ENCODE peak calls at places on chromosomes 11 and 22, in seven cellular contexts. One of them, this sample, is unnamed. For H3K9me3, the result is how much of the 10 kb centered on the place peaks cover.

GRCh38 chr11:31798057-31799035 is 12.8 kb downstream of the PAX6 start:
- DNase-seq in body of pancreas: no peak
- DNase-seq in lung: no peak
- DNase-seq in GM23248: peak
- DNase-seq in left lung: peak
- DNase-seq in ovary: no peak
- DNase-seq in gastrocnemius medialis: no peak
- DNase-seq in this sample: no peak

GRCh38 chr22:45427114-45427513 is 13.6 kb downstream of the RIBC2 start:
- DNase-seq in lung: no peak
- DNase-seq in left lung: no peak
- DNase-seq in gastrocnemius medialis: no peak
- DNase-seq in body of pancreas: no peak
- DNase-seq in ovary: no peak
- DNase-seq in GM23248: no peak
- DNase-seq in this sample: no peak

GRCh38 chr22:37400719-37401118 is 26.6 kb downstream of the ELFN2 start:
- DNase-seq in ovary: no peak
- DNase-seq in GM23248: no peak
- DNase-seq in body of pancreas: no peak
- DNase-seq in left lung: no peak
- DNase-seq in gastrocnemius medialis: no peak
- DNase-seq in lung: peak
- DNase-seq in this sample: no peak

GRCh38 chr11:67261942-67262681 is 4.2 kb upstream of the GRK2 start:
- DNase-seq in ovary: peak
- DNase-seq in lung: no peak
- DNase-seq in GM23248: no peak
- DNase-seq in body of pancreas: peak
- DNase-seq in gastrocnemius medialis: no peak
- DNase-seq in left lung: peak
- DNase-seq in this sample: no peak

GRCh38 chr11:90134420-90135003 is at the start of gene NAALAD2:
- DNase-seq in body of pancreas: peak
- DNase-seq in gastrocnemius medialis: peak
- DNase-seq in lung: peak
- DNase-seq in ovary: peak
- DNase-seq in GM23248: peak
- DNase-seq in left lung: peak
- DNase-seq in this sample: no peak

GRCh38 chr22:43985532-43985931 is 30.3 kb downstream of the SAMM50 start:
- DNase-seq in left lung: no peak
- DNase-seq in lung: no peak
- DNase-seq in body of pancreas: no peak
- DNase-seq in ovary: peak
- DNase-seq in gastrocnemius medialis: peak
- DNase-seq in GM23248: no peak
- DNase-seq in this sample: no peak

GRCh38 chr11:5809905-5810792 is 1.4 kb downstream of the OR52N2 start:
- DNase-seq in gastrocnemius medialis: no peak
- DNase-seq in body of pancreas: no peak
- DNase-seq in GM23248: no peak
- DNase-seq in ovary: no peak
- DNase-seq in lung: no peak
- DNase-seq in left lung: no peak
- DNase-seq in this sample: no peak

GRCh38 chr22:30905696-30906341 is 62.8 kb downstream of the MORC2 start:
- DNase-seq in GM23248: no peak
- DNase-seq in body of pancreas: no peak
- DNase-seq in left lung: no peak
- DNase-seq in ovary: no peak
- DNase-seq in gastrocnemius medialis: no peak
- DNase-seq in lung: no peak
- DNase-seq in this sample: no peak

GRCh38 chr22:50435701-50436115 is 39.1 kb downstream of the SBF1 start:
- DNase-seq in gastrocnemius medialis: no peak
- DNase-seq in lung: no peak
- DNase-seq in left lung: peak
- DNase-seq in body of pancreas: no peak
- DNase-seq in GM23248: no peak
- DNase-seq in ovary: no peak
- DNase-seq in this sample: no peak

GRCh38 chr11:83120328-83120727 is 36.6 kb upstream of the PCF11 start:
- DNase-seq in body of pancreas: no peak
- DNase-seq in ovary: no peak
- DNase-seq in GM23248: peak
- DNase-seq in gastrocnemius medialis: no peak
- DNase-seq in left lung: no peak
- DNase-seq in lung: no peak
- DNase-seq in this sample: no peak

GRCh38 chr11:78127408-78127807 is 12.0 kb downstream of the ALG8 start:
- DNase-seq in body of pancreas: no peak
- DNase-seq in GM23248: no peak
- DNase-seq in lung: no peak
- DNase-seq in ovary: no peak
- DNase-seq in gastrocnemius medialis: no peak
- DNase-seq in left lung: no peak
- DNase-seq in this sample: no peak
- H3K9me3 ChIP-seq in body of pancreas: under half
- H3K9me3 ChIP-seq in GM23248: under half
- H3K9me3 ChIP-seq in lung: under half
- H3K9me3 ChIP-seq in ovary: under half
- H3K9me3 ChIP-seq in gastrocnemius medialis: under half
- H3K9me3 ChIP-seq in left lung: under half
- H3K9me3 ChIP-seq in this sample: under half

GRCh38 chr11:69686856-69687255 is 11.7 kb upstream of the LTO1 start:
- DNase-seq in lung: no peak
- DNase-seq in gastrocnemius medialis: no peak
- DNase-seq in left lung: no peak
- DNase-seq in ovary: no peak
- DNase-seq in GM23248: no peak
- DNase-seq in body of pancreas: no peak
- DNase-seq in this sample: no peak

GRCh38 chr11:69686452-69686851 is 11.3 kb upstream of the LTO1 start:
- DNase-seq in gastrocnemius medialis: no peak
- DNase-seq in body of pancreas: no peak
- DNase-seq in ovary: no peak
- DNase-seq in lung: no peak
- DNase-seq in left lung: no peak
- DNase-seq in GM23248: no peak
- DNase-seq in this sample: no peak

GRCh38 chr11:69684651-69685050 is 9.5 kb upstream of the LTO1 start:
- DNase-seq in GM23248: no peak
- DNase-seq in left lung: no peak
- DNase-seq in gastrocnemius medialis: no peak
- DNase-seq in body of pancreas: no peak
- DNase-seq in ovary: no peak
- DNase-seq in lung: no peak
- DNase-seq in this sample: no peak

GRCh38 chr11:69683764-69684333 is 8.7 kb upstream of the LTO1 start:
- DNase-seq in ovary: no peak
- DNase-seq in lung: no peak
- DNase-seq in GM23248: peak
- DNase-seq in body of pancreas: no peak
- DNase-seq in left lung: no peak
- DNase-seq in gastrocnemius medialis: no peak
- DNase-seq in this sample: no peak

GRCh38 chr11:69685348-69685747 is 10.2 kb upstream of the LTO1 start:
- DNase-seq in ovary: no peak
- DNase-seq in gastrocnemius medialis: no peak
- DNase-seq in GM23248: no peak
- DNase-seq in left lung: no peak
- DNase-seq in body of pancreas: no peak
- DNase-seq in lung: no peak
- DNase-seq in this sample: no peak
- H3K4me3 ChIP-seq in ovary: no peak
- H3K4me3 ChIP-seq in gastrocnemius medialis: no peak
- H3K4me3 ChIP-seq in GM23248: no peak
- H3K4me3 ChIP-seq in left lung: no peak
- H3K4me3 ChIP-seq in body of pancreas: no peak
- H3K4me3 ChIP-seq in lung: no peak
- H3K4me3 ChIP-seq in this sample: peak

DNA sequence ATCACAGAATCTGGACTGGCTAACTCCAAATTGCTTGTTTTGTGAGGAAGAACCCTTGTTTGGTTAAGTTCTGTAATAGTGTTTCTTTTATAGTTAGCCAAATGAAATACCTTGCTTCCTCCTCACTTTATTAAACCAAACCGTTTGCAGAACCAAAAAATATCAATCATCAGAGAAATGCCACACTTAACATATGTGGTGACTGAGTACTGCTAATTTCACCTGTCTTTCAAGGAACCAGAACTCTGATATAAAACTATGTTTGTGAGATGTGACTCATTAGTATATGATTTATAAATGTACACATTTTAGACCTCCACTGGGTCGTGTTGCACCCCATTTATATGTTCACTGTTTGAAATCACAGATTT is 119.9 kb downstream of the PGR start:
- DNase-seq in left lung: no peak
- DNase-seq in GM23248: no peak
- DNase-seq in body of pancreas: no peak
- DNase-seq in ovary: no peak
- DNase-seq in lung: no peak
- DNase-seq in gastrocnemius medialis: no peak
- DNase-seq in this sample: no peak
- H3K9me3 ChIP-seq in left lung: under half
- H3K9me3 ChIP-seq in GM23248: under half
- H3K9me3 ChIP-seq in body of pancreas: under half
- H3K9me3 ChIP-seq in ovary: under half
- H3K9me3 ChIP-seq in lung: under half
- H3K9me3 ChIP-seq in gastrocnemius medialis: under half
- H3K9me3 ChIP-seq in this sample: under half

GRCh38 chr11:126336646-126337045 is 18.8 kb upstream of the ST3GAL4 start:
- DNase-seq in body of pancreas: no peak
- DNase-seq in gastrocnemius medialis: no peak
- DNase-seq in GM23248: no peak
- DNase-seq in left lung: no peak
- DNase-seq in lung: no peak
- DNase-seq in ovary: no peak
- DNase-seq in this sample: no peak
- H3K4me3 ChIP-seq in body of pancreas: no peak
- H3K4me3 ChIP-seq in gastrocnemius medialis: no peak
- H3K4me3 ChIP-seq in GM23248: no peak
- H3K4me3 ChIP-seq in left lung: no peak
- H3K4me3 ChIP-seq in lung: no peak
- H3K4me3 ChIP-seq in ovary: no peak
- H3K4me3 ChIP-seq in this sample: no peak

GRCh38 chr22:32814289-32814865 is 12.9 kb downstream of the TIMP3 start:
- DNase-seq in left lung: no peak
- DNase-seq in ovary: no peak
- DNase-seq in lung: no peak
- DNase-seq in body of pancreas: no peak
- DNase-seq in GM23248: peak
- DNase-seq in gastrocnemius medialis: no peak
- DNase-seq in this sample: no peak

GRCh38 chr22:32809786-32810185 is 8.3 kb downstream of the TIMP3 start:
- DNase-seq in ovary: no peak
- DNase-seq in left lung: no peak
- DNase-seq in body of pancreas: no peak
- DNase-seq in lung: no peak
- DNase-seq in gastrocnemius medialis: no peak
- DNase-seq in GM23248: peak
- DNase-seq in this sample: no peak

GRCh38 chr22:32815059-32815458 is 13.6 kb downstream of the TIMP3 start:
- DNase-seq in GM23248: no peak
- DNase-seq in gastrocnemius medialis: no peak
- DNase-seq in ovary: no peak
- DNase-seq in body of pancreas: no peak
- DNase-seq in lung: no peak
- DNase-seq in left lung: no peak
- DNase-seq in this sample: no peak

GRCh38 chr22:32810241-32811133 is 9.0 kb downstream of the TIMP3 start:
- DNase-seq in left lung: no peak
- DNase-seq in gastrocnemius medialis: no peak
- DNase-seq in ovary: no peak
- DNase-seq in lung: no peak
- DNase-seq in GM23248: peak
- DNase-seq in body of pancreas: no peak
- DNase-seq in this sample: no peak

DNA sequence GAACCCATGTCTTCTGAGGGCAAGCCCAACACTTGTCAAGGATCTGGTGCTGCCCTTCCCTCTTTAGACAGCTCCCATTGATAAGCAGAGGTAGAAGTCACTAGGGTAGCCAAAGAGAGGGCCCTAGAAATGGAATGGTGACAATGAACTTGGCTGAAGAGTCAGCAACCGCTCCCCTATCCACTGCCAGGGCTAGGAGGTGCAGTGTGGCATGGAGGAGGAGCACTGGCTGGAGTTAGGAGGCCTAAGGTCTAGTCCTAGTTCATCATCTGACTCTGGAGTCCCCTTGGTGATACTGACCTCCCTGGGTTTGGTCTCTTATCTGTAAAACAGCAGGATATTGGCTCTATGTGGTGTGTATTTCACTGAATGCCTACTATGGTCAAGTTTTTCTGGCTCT is 10.3 kb downstream of the TIMP3 start:
- DNase-seq in left lung: no peak
- DNase-seq in lung: no peak
- DNase-seq in ovary: no peak
- DNase-seq in GM23248: peak
- DNase-seq in body of pancreas: no peak
- DNase-seq in gastrocnemius medialis: no peak
- DNase-seq in this sample: no peak
- H3K9me3 ChIP-seq in left lung: under half
- H3K9me3 ChIP-seq in lung: under half
- H3K9me3 ChIP-seq in ovary: under half
- H3K9me3 ChIP-seq in GM23248: under half
- H3K9me3 ChIP-seq in body of pancreas: under half
- H3K9me3 ChIP-seq in gastrocnemius medialis: under half
- H3K9me3 ChIP-seq in this sample: under half

DNA sequence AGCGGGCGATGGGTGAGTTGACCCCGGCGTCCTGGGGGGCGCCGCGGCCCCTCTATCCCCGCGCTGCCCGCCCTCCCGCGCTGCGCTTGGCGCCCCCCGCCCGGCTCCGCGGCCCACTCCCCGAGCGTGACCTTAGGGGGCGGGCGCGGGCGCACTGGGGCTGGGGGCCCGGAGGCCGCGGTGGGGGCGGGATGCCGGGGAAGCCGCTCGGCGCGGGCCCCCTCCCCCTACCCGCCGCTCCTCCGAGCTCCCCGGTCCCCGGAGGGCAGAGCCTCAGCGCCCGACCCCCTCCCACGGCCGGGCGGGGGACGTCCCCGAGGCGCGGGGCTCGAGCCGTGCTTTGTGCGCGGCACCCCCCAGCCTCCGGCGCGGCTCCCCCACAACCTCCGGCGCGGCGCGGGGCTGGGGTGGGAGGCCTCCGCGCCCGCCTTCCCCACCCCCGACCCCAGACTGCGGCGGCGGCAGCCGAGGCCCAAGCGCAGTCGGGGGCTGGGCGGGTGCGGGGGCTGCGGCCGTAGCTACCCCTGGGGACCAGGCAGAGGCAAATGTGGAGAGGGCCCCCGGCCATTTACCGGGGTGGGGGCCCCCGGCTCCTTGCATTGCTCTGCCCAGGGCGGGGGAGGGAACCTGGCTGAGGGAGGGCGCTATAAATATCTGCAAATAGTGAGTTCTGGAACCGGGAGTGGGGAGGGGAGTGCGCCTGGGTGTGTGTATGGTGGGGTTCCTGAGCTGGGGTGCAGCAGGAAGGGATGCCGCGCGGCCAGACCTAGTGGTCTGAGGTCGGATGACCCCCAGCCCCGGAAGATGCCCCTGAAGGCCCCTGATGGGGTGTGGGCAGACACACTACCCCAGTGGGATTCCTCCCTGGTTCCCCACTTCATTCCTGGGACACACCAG is 982 bp downstream of the MGAT3 start:
- DNase-seq in gastrocnemius medialis: no peak
- DNase-seq in ovary: no peak
- DNase-seq in GM23248: no peak
- DNase-seq in body of pancreas: no peak
- DNase-seq in left lung: no peak
- DNase-seq in lung: no peak
- DNase-seq in this sample: no peak
- H3K4me3 ChIP-seq in gastrocnemius medialis: peak
- H3K4me3 ChIP-seq in ovary: peak
- H3K4me3 ChIP-seq in GM23248: no peak
- H3K4me3 ChIP-seq in body of pancreas: no peak
- H3K4me3 ChIP-seq in left lung: peak
- H3K4me3 ChIP-seq in lung: peak
- H3K4me3 ChIP-seq in this sample: peak

This sample was measured in breast epithelium.